ENCODE peak calls at places on chromosomes 13 and 19, in ten cellular contexts. One of them, this sample, is unnamed.
A peak's percentile ranks its signal among the peaks of the same experiment; 100 is the strongest.

GRCh38 chr13:111343186-111343805 is 22.9 kb downstream of the TEX29 start:
- DNase-seq in stimulated activated CD4-positive, alpha-beta T cell treated with anti-CD3 and anti-CD28 coated beads, Interleukin-1b, Interleukin-23, amount 100 ng/mL, for 24 hours: no peak
- DNase-seq in activated CD4-positive, CD25-positive, alpha-beta regulatory T cell treated with anti-CD3 and anti-CD28 coated beads, Interleukin-2, amount 50 U/mL, for 16 hours: no peak
- DNase-seq in NCI-H1048: no peak
- DNase-seq in NCI-H524: no peak
- DNase-seq in activated naive CD4-positive, alpha-beta T cell treated with Interleukin-2 at 50 U/mL for 16 hours: no peak
- DNase-seq in AG09309: no peak
- DNase-seq in T-helper 2 cell: no peak
- DNase-seq in left ventricle myocardium superior: no peak
- DNase-seq in activated T-cell treated with anti-CD3 and anti-CD28 coated beads, Interleukin-2, amount 50 U/mL, for 24 hours: no peak
- DNase-seq in this sample: no peak

GRCh38 chr19:5361407-5361806 is 20.8 kb upstream of the PTPRS start:
- DNase-seq in stimulated activated CD4-positive, alpha-beta T cell treated with anti-CD3 and anti-CD28 coated beads, Interleukin-1b, Interleukin-23, amount 100 ng/mL, for 24 hours: no peak
- DNase-seq in activated CD4-positive, CD25-positive, alpha-beta regulatory T cell treated with anti-CD3 and anti-CD28 coated beads, Interleukin-2, amount 50 U/mL, for 16 hours: no peak
- DNase-seq in NCI-H1048: no peak
- DNase-seq in NCI-H524: no peak
- DNase-seq in activated naive CD4-positive, alpha-beta T cell treated with Interleukin-2 at 50 U/mL for 16 hours: no peak
- DNase-seq in AG09309: no peak
- DNase-seq in T-helper 2 cell: no peak
- DNase-seq in left ventricle myocardium superior: no peak
- DNase-seq in activated T-cell treated with anti-CD3 and anti-CD28 coated beads, Interleukin-2, amount 50 U/mL, for 24 hours: no peak
- DNase-seq in this sample: no peak

GRCh38 chr19:9673912-9674668 is 810 bp downstream of the ZNF562 start:
- DNase-seq in stimulated activated CD4-positive, alpha-beta T cell treated with anti-CD3 and anti-CD28 coated beads, Interleukin-1b, Interleukin-23, amount 100 ng/mL, for 24 hours: no peak
- DNase-seq in activated CD4-positive, CD25-positive, alpha-beta regulatory T cell treated with anti-CD3 and anti-CD28 coated beads, Interleukin-2, amount 50 U/mL, for 16 hours: no peak
- DNase-seq in NCI-H1048: no peak
- DNase-seq in NCI-H524: no peak
- DNase-seq in activated naive CD4-positive, alpha-beta T cell treated with Interleukin-2 at 50 U/mL for 16 hours: peak; percentile 31
- DNase-seq in AG09309: no peak
- DNase-seq in T-helper 2 cell: no peak
- DNase-seq in left ventricle myocardium superior: no peak
- DNase-seq in activated T-cell treated with anti-CD3 and anti-CD28 coated beads, Interleukin-2, amount 50 U/mL, for 24 hours: peak; percentile 74
- DNase-seq in this sample: no peak

GRCh38 chr13:110773480-110773879 is 60.0 kb downstream of the ING1 start:
- DNase-seq in stimulated activated CD4-positive, alpha-beta T cell treated with anti-CD3 and anti-CD28 coated beads, Interleukin-1b, Interleukin-23, amount 100 ng/mL, for 24 hours: no peak
- DNase-seq in activated CD4-positive, CD25-positive, alpha-beta regulatory T cell treated with anti-CD3 and anti-CD28 coated beads, Interleukin-2, amount 50 U/mL, for 16 hours: no peak
- DNase-seq in NCI-H1048: no peak
- DNase-seq in NCI-H524: no peak
- DNase-seq in activated naive CD4-positive, alpha-beta T cell treated with Interleukin-2 at 50 U/mL for 16 hours: no peak
- DNase-seq in AG09309: no peak
- DNase-seq in T-helper 2 cell: no peak
- DNase-seq in left ventricle myocardium superior: no peak
- DNase-seq in activated T-cell treated with anti-CD3 and anti-CD28 coated beads, Interleukin-2, amount 50 U/mL, for 24 hours: no peak
- DNase-seq in this sample: no peak

GRCh38 chr19:1164684-1165531 is 9.2 kb downstream of the SBNO2 start:
- DNase-seq in stimulated activated CD4-positive, alpha-beta T cell treated with anti-CD3 and anti-CD28 coated beads, Interleukin-1b, Interleukin-23, amount 100 ng/mL, for 24 hours: no peak
- DNase-seq in activated CD4-positive, CD25-positive, alpha-beta regulatory T cell treated with anti-CD3 and anti-CD28 coated beads, Interleukin-2, amount 50 U/mL, for 16 hours: no peak
- DNase-seq in NCI-H1048: no peak
- DNase-seq in NCI-H524: no peak
- DNase-seq in activated naive CD4-positive, alpha-beta T cell treated with Interleukin-2 at 50 U/mL for 16 hours: no peak
- DNase-seq in AG09309: no peak
- DNase-seq in T-helper 2 cell: no peak
- DNase-seq in left ventricle myocardium superior: no peak
- DNase-seq in activated T-cell treated with anti-CD3 and anti-CD28 coated beads, Interleukin-2, amount 50 U/mL, for 24 hours: no peak
- DNase-seq in this sample: no peak

GRCh38 chr19:3699071-3699740 is 1.1 kb downstream of the PIP5K1C start:
- DNase-seq in stimulated activated CD4-positive, alpha-beta T cell treated with anti-CD3 and anti-CD28 coated beads, Interleukin-1b, Interleukin-23, amount 100 ng/mL, for 24 hours: no peak
- DNase-seq in activated CD4-positive, CD25-positive, alpha-beta regulatory T cell treated with anti-CD3 and anti-CD28 coated beads, Interleukin-2, amount 50 U/mL, for 16 hours: no peak
- DNase-seq in NCI-H1048: no peak
- DNase-seq in NCI-H524: peak; percentile 65
- DNase-seq in activated naive CD4-positive, alpha-beta T cell treated with Interleukin-2 at 50 U/mL for 16 hours: peak; percentile 19
- DNase-seq in AG09309: no peak
- DNase-seq in T-helper 2 cell: no peak
- DNase-seq in left ventricle myocardium superior: peak; percentile 75
- DNase-seq in activated T-cell treated with anti-CD3 and anti-CD28 coated beads, Interleukin-2, amount 50 U/mL, for 24 hours: peak; percentile 58
- DNase-seq in this sample: no peak

GRCh38 chr19:57271280-57271679 is 9.0 kb upstream of the ZNF460 start:
- DNase-seq in stimulated activated CD4-positive, alpha-beta T cell treated with anti-CD3 and anti-CD28 coated beads, Interleukin-1b, Interleukin-23, amount 100 ng/mL, for 24 hours: no peak
- DNase-seq in activated CD4-positive, CD25-positive, alpha-beta regulatory T cell treated with anti-CD3 and anti-CD28 coated beads, Interleukin-2, amount 50 U/mL, for 16 hours: no peak
- DNase-seq in NCI-H1048: no peak
- DNase-seq in NCI-H524: no peak
- DNase-seq in activated naive CD4-positive, alpha-beta T cell treated with Interleukin-2 at 50 U/mL for 16 hours: no peak
- DNase-seq in AG09309: no peak
- DNase-seq in T-helper 2 cell: no peak
- DNase-seq in left ventricle myocardium superior: no peak
- DNase-seq in activated T-cell treated with anti-CD3 and anti-CD28 coated beads, Interleukin-2, amount 50 U/mL, for 24 hours: no peak
- DNase-seq in this sample: no peak

GRCh38 chr13:28657784-28658538 is 969 bp upstream of the POMP start:
- DNase-seq in stimulated activated CD4-positive, alpha-beta T cell treated with anti-CD3 and anti-CD28 coated beads, Interleukin-1b, Interleukin-23, amount 100 ng/mL, for 24 hours: no peak
- DNase-seq in activated CD4-positive, CD25-positive, alpha-beta regulatory T cell treated with anti-CD3 and anti-CD28 coated beads, Interleukin-2, amount 50 U/mL, for 16 hours: no peak
- DNase-seq in NCI-H1048: no peak
- DNase-seq in NCI-H524: peak; percentile 46
- DNase-seq in activated naive CD4-positive, alpha-beta T cell treated with Interleukin-2 at 50 U/mL for 16 hours: no peak
- DNase-seq in AG09309: no peak
- DNase-seq in T-helper 2 cell: no peak
- DNase-seq in left ventricle myocardium superior: no peak
- DNase-seq in activated T-cell treated with anti-CD3 and anti-CD28 coated beads, Interleukin-2, amount 50 U/mL, for 24 hours: no peak
- DNase-seq in this sample: no peak

GRCh38 chr19:54459282-54460229 is 4.0 kb downstream of the LENG9 start:
- DNase-seq in stimulated activated CD4-positive, alpha-beta T cell treated with anti-CD3 and anti-CD28 coated beads, Interleukin-1b, Interleukin-23, amount 100 ng/mL, for 24 hours: no peak
- DNase-seq in activated CD4-positive, CD25-positive, alpha-beta regulatory T cell treated with anti-CD3 and anti-CD28 coated beads, Interleukin-2, amount 50 U/mL, for 16 hours: no peak
- DNase-seq in NCI-H1048: no peak
- DNase-seq in NCI-H524: no peak
- DNase-seq in activated naive CD4-positive, alpha-beta T cell treated with Interleukin-2 at 50 U/mL for 16 hours: no peak
- DNase-seq in AG09309: no peak
- DNase-seq in T-helper 2 cell: no peak
- DNase-seq in left ventricle myocardium superior: no peak
- DNase-seq in activated T-cell treated with anti-CD3 and anti-CD28 coated beads, Interleukin-2, amount 50 U/mL, for 24 hours: no peak
- DNase-seq in this sample: no peak

GRCh38 chr19:12996542-12997094 is 1.3 kb downstream of the NFIX start:
- DNase-seq in stimulated activated CD4-positive, alpha-beta T cell treated with anti-CD3 and anti-CD28 coated beads, Interleukin-1b, Interleukin-23, amount 100 ng/mL, for 24 hours: no peak
- DNase-seq in activated CD4-positive, CD25-positive, alpha-beta regulatory T cell treated with anti-CD3 and anti-CD28 coated beads, Interleukin-2, amount 50 U/mL, for 16 hours: no peak
- DNase-seq in NCI-H1048: no peak
- DNase-seq in NCI-H524: no peak
- DNase-seq in activated naive CD4-positive, alpha-beta T cell treated with Interleukin-2 at 50 U/mL for 16 hours: no peak
- DNase-seq in AG09309: no peak
- DNase-seq in T-helper 2 cell: no peak
- DNase-seq in left ventricle myocardium superior: peak; percentile 76
- DNase-seq in activated T-cell treated with anti-CD3 and anti-CD28 coated beads, Interleukin-2, amount 50 U/mL, for 24 hours: no peak
- DNase-seq in this sample: no peak